ENCODE peak calls at places on chromosome 5, in seven cellular contexts. N is HCT116, Q is transverse colon, B is vagina, V is HepG2, W is stomach, P is GM23338. J is an unnamed sample.

GRCh38 chr5:31963358-31963757 is 210.8 kb downstream of the GOLPH3 start:
- DNase-seq in B (no peak), P (no peak), Q (no peak), V (no peak), N (no peak), W (no peak), J (no peak)

GRCh38 chr5:59020611-59021285 is 437.9 kb downstream of the RAB3C start:
- DNase-seq in N (no peak), Q (peak; percentile 19), B (no peak), V (no peak), P (peak; percentile 35), W (no peak), J (no peak)

GRCh38 chr5:2003690-2004365 is 121.1 kb upstream of the IRX4 start:
- DNase-seq in P (no peak), V (no peak), B (peak; percentile 77), Q (no peak), W (no peak), N (no peak), J (peak; percentile 2)

GRCh38 chr5:17316973-17317459 is 99.6 kb downstream of the BASP1 start:
- DNase-seq in Q (no peak), V (no peak), P (no peak), W (no peak), N (no peak), B (no peak), J (no peak)

GRCh38 chr5:127757576-127757975 is 54.4 kb downstream of the CCDC192 start:
- DNase-seq in B (no peak), V (no peak), N (peak; percentile 48), W (peak; percentile 35), P (peak; percentile 42), Q (peak; percentile 39), J (peak; percentile 43)

GRCh38 chr5:57412010-57412409 is 70.6 kb downstream of the ACTBL2 start:
- DNase-seq in P (no peak), V (no peak), Q (no peak), W (no peak), B (no peak), N (no peak), J (no peak)

GRCh38 chr5:74201334-74202081 is 439.0 kb downstream of the ENC1 start:
- DNase-seq in Q (no peak), N (no peak), P (no peak), W (peak; percentile 71), V (no peak), B (no peak), J (no peak)

GRCh38 chr5:58887721-58888409 is 305.0 kb downstream of the RAB3C start:
- DNase-seq in N (no peak), V (no peak), P (no peak), B (no peak), Q (no peak), W (no peak), J (no peak)

GRCh38 chr5:74684900-74685851 is at the start of gene HEXB:
- DNase-seq in P (peak; percentile 97), V (peak; percentile 73), Q (peak; percentile 94), W (peak; percentile 94), N (peak; percentile 51), B (no peak), J (peak; percentile 89)

GRCh38 chr5:6407547-6408259 is 29.4 kb upstream of the MED10 start:
- DNase-seq in N (no peak), P (no peak), W (no peak), B (no peak), V (no peak), Q (no peak), J (no peak)

GRCh38 chr5:119347574-119347973 is 8.2 kb upstream of the TNFAIP8 start:
- DNase-seq in W (no peak), V (no peak), B (no peak), Q (no peak), P (no peak), N (no peak), J (no peak)

GRCh38 chr5:65775476-65775875 is 53.5 kb downstream of the NLN start:
- DNase-seq in P (no peak), W (no peak), V (no peak), N (no peak), B (no peak), Q (no peak), J (no peak)

GRCh38 chr5:143002459-143003327 is 232.5 kb downstream of the ARHGAP26 start:
- DNase-seq in W (peak; percentile 36), Q (peak; percentile 54), N (no peak), P (peak; percentile 68), B (no peak), V (no peak), J (no peak)

GRCh38 chr5:119404033-119404432 is 48.2 kb downstream of the TNFAIP8 start:
- DNase-seq in Q (no peak), P (no peak), W (no peak), N (no peak), V (no peak), B (no peak), J (no peak)

GRCh38 chr5:37615184-37615583 is 224.7 kb downstream of the GDNF start:
- DNase-seq in W (no peak), P (no peak), N (no peak), B (no peak), V (no peak), Q (no peak), J (no peak)

GRCh38 chr5:153565822-153566221 is 75.4 kb downstream of the GRIA1 start:
- DNase-seq in P (no peak), B (no peak), W (no peak), N (no peak), V (no peak), Q (no peak), J (no peak)

GRCh38 chr5:176610430-176610763 is 441 bp upstream of the GPRIN1 start:
- DNase-seq in V (no peak), B (no peak), P (no peak), Q (no peak), N (no peak), W (no peak), J (no peak)

GRCh38 chr5:109168151-109168550 is 241.6 kb downstream of the PJA2 start:
- DNase-seq in B (no peak), V (no peak), W (no peak), P (no peak), N (no peak), Q (no peak), J (no peak)

GRCh38 chr5:143837306-143837848 is 25.4 kb downstream of the HMHB1 start:
- DNase-seq in P (no peak), B (no peak), N (no peak), Q (no peak), W (no peak), V (no peak), J (no peak)

GRCh38 chr5:127844631-127845030 is 141.4 kb downstream of the CCDC192 start:
- DNase-seq in P (peak; percentile 8), V (no peak), W (peak; percentile 69), B (no peak), N (no peak), Q (peak; percentile 30), J (peak; percentile 71)

GRCh38 chr5:32329395-32329834 is 16.7 kb upstream of the MTMR12 start:
- DNase-seq in B (no peak), P (peak; percentile 89), W (peak; percentile 76), V (peak; percentile 73), Q (peak; percentile 75), N (peak; percentile 54), J (peak; percentile 68)

GRCh38 chr5:169084775-169085566 is 216.0 kb downstream of the SLIT3 start:
- DNase-seq in P (no peak), N (no peak), Q (no peak), B (no peak), V (no peak), W (no peak), J (no peak)

GRCh38 chr5:119435436-119436132 is 16.7 kb upstream of the HSD17B4 start:
- DNase-seq in N (no peak), W (peak; percentile 79), Q (peak; percentile 74), V (peak; percentile 55), B (no peak), P (peak; percentile 86), J (no peak)

GRCh38 chr5:139023276-139023675 is 148.1 kb upstream of the LRRTM2 start:
- DNase-seq in Q (no peak), N (no peak), V (no peak), B (no peak), W (no peak), P (no peak), J (no peak)

GRCh38 chr5:112703866-112704820 is 33.5 kb upstream of the APC start:
- DNase-seq in N (no peak), P (no peak), V (no peak), W (no peak), B (no peak), Q (no peak), J (no peak)

GRCh38 chr5:41787257-41787656 is 83.0 kb downstream of the OXCT1 start:
- DNase-seq in V (no peak), B (no peak), P (peak; percentile 12), Q (no peak), N (no peak), W (no peak), J (no peak)

GRCh38 chr5:170232786-170233185 is at the start of gene C5orf58:
- DNase-seq in B (no peak), P (peak; percentile 75), W (no peak), N (no peak), V (no peak), Q (no peak), J (no peak)

GRCh38 chr5:144469106-144469505 is 298.4 kb downstream of the KCTD16 start:
- DNase-seq in P (no peak), B (no peak), W (no peak), N (no peak), Q (no peak), V (no peak), J (no peak)

GRCh38 chr5:168057905-168058304 is 233.5 kb upstream of the WWC1 start:
- DNase-seq in P (peak; percentile 62), B (no peak), Q (no peak), N (no peak), W (no peak), V (no peak), J (no peak)

GRCh38 chr5:149537374-149537959 is 13.8 kb downstream of the CSNK1A1 start:
- DNase-seq in B (no peak), P (no peak), N (no peak), V (no peak), Q (no peak), W (no peak), J (no peak)
- H3K4me1 ChIP-seq in B (peaks cover 91% of the 10 kb centered on the region), P (peaks cover 27% of the 10 kb centered on the region), N (no peaks in the 10 kb centered on the region), V (peaks cover 32% of the 10 kb centered on the region), Q (peaks cover 80% of the 10 kb centered on the region), W (peaks cover 68% of the 10 kb centered on the region), J (peaks cover 7% of the 10 kb centered on the region)

GRCh38 chr5:76086060-76086459 is 2.9 kb downstream of the SV2C start:
- DNase-seq in V (no peak), W (no peak), Q (no peak), B (no peak), N (no peak), P (no peak), J (no peak)
- TF ChIP-seq POLR2AphosphoS5 in V (no peak), W (no peak), Q (no peak), B (no peak), N (no peak), P (no peak), J (no peak)

GRCh38 chr5:399296-400281 is 43.4 kb upstream of the EXOC3 start:
- DNase-seq in W (peak; percentile 74), V (peak; percentile 61), N (peak; percentile 40), P (peak; percentile 88), Q (peak; percentile 71), B (peak; percentile 70), J (peak; percentile 7)
- H3K4me3 ChIP-seq in W (peak overlapping the region; percentile 25), V (no peak overlapping the region), N (peak overlapping the region; percentile 14), P (no peak overlapping the region), Q (peak overlapping the region; percentile 12), B (peak overlapping the region; percentile 23), J (no peak overlapping the region)

DNA sequence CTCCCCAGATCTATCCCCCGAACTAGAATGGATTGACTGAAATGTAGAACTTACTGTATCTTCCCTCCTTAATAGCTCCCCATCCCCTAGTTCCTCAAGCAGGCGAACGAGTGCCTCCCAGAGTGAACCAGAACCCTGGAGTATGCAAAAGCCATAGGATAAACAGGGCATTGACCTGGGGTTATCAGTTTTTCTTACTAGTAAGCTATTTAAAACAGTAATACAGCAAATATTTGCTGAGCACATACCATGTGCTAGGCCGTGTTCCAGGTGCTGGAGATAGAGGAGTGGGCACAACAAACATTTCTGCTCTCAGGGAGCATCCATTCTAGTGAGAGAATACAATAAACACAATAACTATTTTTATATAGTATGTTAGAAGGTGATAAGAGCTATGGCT is 1.8 kb downstream of the SKP2 start:
- DNase-seq in N (no peak), W (no peak), V (peak; percentile 73), B (no peak), P (no peak), Q (no peak), J (no peak)
- H3K4me1 ChIP-seq in N (peaks cover 6% of the 10 kb centered on the region), W (peaks cover 33% of the 10 kb centered on the region), V (peaks cover 76% of the 10 kb centered on the region), B (peaks cover 46% of the 10 kb centered on the region), P (no peaks in the 10 kb centered on the region), Q (peaks cover 30% of the 10 kb centered on the region), J (peaks cover 4% of the 10 kb centered on the region)

J was measured in prostate gland.